ENCODE peak calls at places on chromosomes 16 and 17, in ten cellular contexts. One of them, this sample, is unnamed.

GRCh38 chr17:1490643-1491405 is 1.7 kb downstream of the MYO1C start:
- DNase-seq in naive thymus-derived CD8-positive, alpha-beta T cell: peak; percentile 76
- DNase-seq in NCI-H1436: peak; percentile 23
- DNase-seq in IMR-90: no peak
- DNase-seq in GM12864: no peak
- DNase-seq in left lobe of liver: peak; percentile 77
- DNase-seq in kidney glomerular epithelial cell: no peak
- DNase-seq in sigmoid colon: peak; percentile 83
- DNase-seq in cardiac muscle cell: peak; percentile 70
- DNase-seq in PC-9: peak; percentile 76
- DNase-seq in this sample: peak; percentile 56

GRCh38 chr16:167117-167462 is 1.3 kb downstream of the HBM start:
- DNase-seq in naive thymus-derived CD8-positive, alpha-beta T cell: no peak
- DNase-seq in NCI-H1436: no peak
- DNase-seq in IMR-90: no peak
- DNase-seq in GM12864: no peak
- DNase-seq in left lobe of liver: no peak
- DNase-seq in kidney glomerular epithelial cell: no peak
- DNase-seq in sigmoid colon: no peak
- DNase-seq in cardiac muscle cell: no peak
- DNase-seq in PC-9: no peak
- DNase-seq in this sample: no peak

GRCh38 chr17:78940708-78941107 is 15.5 kb upstream of the TIMP2 start:
- DNase-seq in naive thymus-derived CD8-positive, alpha-beta T cell: no peak
- DNase-seq in NCI-H1436: peak; percentile 29
- DNase-seq in IMR-90: peak; percentile 54
- DNase-seq in GM12864: no peak
- DNase-seq in left lobe of liver: no peak
- DNase-seq in kidney glomerular epithelial cell: peak; percentile 45
- DNase-seq in sigmoid colon: no peak
- DNase-seq in cardiac muscle cell: no peak
- DNase-seq in PC-9: no peak
- DNase-seq in this sample: no peak

GRCh38 chr17:1769826-1770477 is 8.1 kb downstream of the SERPINF1 start:
- DNase-seq in naive thymus-derived CD8-positive, alpha-beta T cell: no peak
- DNase-seq in NCI-H1436: no peak
- DNase-seq in IMR-90: no peak
- DNase-seq in GM12864: no peak
- DNase-seq in left lobe of liver: no peak
- DNase-seq in kidney glomerular epithelial cell: no peak
- DNase-seq in sigmoid colon: no peak
- DNase-seq in cardiac muscle cell: no peak
- DNase-seq in PC-9: peak; percentile 62
- DNase-seq in this sample: no peak

GRCh38 chr17:40093580-40094201 is 6.7 kb downstream of the NR1D1 start:
- DNase-seq in naive thymus-derived CD8-positive, alpha-beta T cell: no peak
- DNase-seq in NCI-H1436: no peak
- DNase-seq in IMR-90: no peak
- DNase-seq in GM12864: no peak
- DNase-seq in left lobe of liver: no peak
- DNase-seq in kidney glomerular epithelial cell: peak; percentile 32
- DNase-seq in sigmoid colon: peak; percentile 75
- DNase-seq in cardiac muscle cell: no peak
- DNase-seq in PC-9: no peak
- DNase-seq in this sample: no peak

GRCh38 chr17:51860934-51861561 is 297.5 kb downstream of the CA10 start:
- DNase-seq in naive thymus-derived CD8-positive, alpha-beta T cell: no peak
- DNase-seq in NCI-H1436: peak; percentile 40
- DNase-seq in IMR-90: no peak
- DNase-seq in GM12864: no peak
- DNase-seq in left lobe of liver: peak; percentile 52
- DNase-seq in kidney glomerular epithelial cell: peak; percentile 59
- DNase-seq in sigmoid colon: no peak
- DNase-seq in cardiac muscle cell: peak; percentile 76
- DNase-seq in PC-9: no peak
- DNase-seq in this sample: peak; percentile 75

GRCh38 chr17:42766124-42766523 is 5.1 kb downstream of the RAMP2 start:
- DNase-seq in naive thymus-derived CD8-positive, alpha-beta T cell: no peak
- DNase-seq in NCI-H1436: no peak
- DNase-seq in IMR-90: no peak
- DNase-seq in GM12864: no peak
- DNase-seq in left lobe of liver: no peak
- DNase-seq in kidney glomerular epithelial cell: no peak
- DNase-seq in sigmoid colon: no peak
- DNase-seq in cardiac muscle cell: no peak
- DNase-seq in PC-9: no peak
- DNase-seq in this sample: no peak

GRCh38 chr16:82995927-82996441 is 369.2 kb downstream of the CDH13 start:
- DNase-seq in naive thymus-derived CD8-positive, alpha-beta T cell: no peak
- DNase-seq in NCI-H1436: no peak
- DNase-seq in IMR-90: peak; percentile 88
- DNase-seq in GM12864: no peak
- DNase-seq in left lobe of liver: no peak
- DNase-seq in kidney glomerular epithelial cell: peak; percentile 50
- DNase-seq in sigmoid colon: no peak
- DNase-seq in cardiac muscle cell: no peak
- DNase-seq in PC-9: no peak
- DNase-seq in this sample: no peak

GRCh38 chr17:61149862-61150362 is 249.7 kb upstream of the TBX2 start:
- DNase-seq in naive thymus-derived CD8-positive, alpha-beta T cell: no peak
- DNase-seq in NCI-H1436: peak; percentile 67
- DNase-seq in IMR-90: no peak
- DNase-seq in GM12864: no peak
- DNase-seq in left lobe of liver: no peak
- DNase-seq in kidney glomerular epithelial cell: no peak
- DNase-seq in sigmoid colon: no peak
- DNase-seq in cardiac muscle cell: no peak
- DNase-seq in PC-9: no peak
- DNase-seq in this sample: no peak

GRCh38 chr16:47565454-47565853 is 104.3 kb downstream of the PHKB start:
- DNase-seq in naive thymus-derived CD8-positive, alpha-beta T cell: no peak
- DNase-seq in NCI-H1436: no peak
- DNase-seq in IMR-90: peak; percentile 66
- DNase-seq in GM12864: peak; percentile 24
- DNase-seq in left lobe of liver: peak; percentile 51
- DNase-seq in kidney glomerular epithelial cell: no peak
- DNase-seq in sigmoid colon: peak; percentile 82
- DNase-seq in cardiac muscle cell: no peak
- DNase-seq in PC-9: no peak
- DNase-seq in this sample: no peak

GRCh38 chr17:19317359-19318095 is 45.0 kb downstream of the B9D1 start:
- DNase-seq in naive thymus-derived CD8-positive, alpha-beta T cell: peak; percentile 24
- DNase-seq in NCI-H1436: no peak
- DNase-seq in IMR-90: peak; percentile 80
- DNase-seq in GM12864: peak; percentile 24
- DNase-seq in left lobe of liver: peak; percentile 94
- DNase-seq in kidney glomerular epithelial cell: peak; percentile 91
- DNase-seq in sigmoid colon: peak; percentile 90
- DNase-seq in cardiac muscle cell: peak; percentile 88
- DNase-seq in PC-9: peak; percentile 70
- DNase-seq in this sample: peak; percentile 52

GRCh38 chr17:48551601-48552452 is 6.9 kb upstream of the HOXB2 start:
- DNase-seq in naive thymus-derived CD8-positive, alpha-beta T cell: no peak
- DNase-seq in NCI-H1436: no peak
- DNase-seq in IMR-90: peak; percentile 32
- DNase-seq in GM12864: no peak
- DNase-seq in left lobe of liver: no peak
- DNase-seq in kidney glomerular epithelial cell: no peak
- DNase-seq in sigmoid colon: peak; percentile 73
- DNase-seq in cardiac muscle cell: no peak
- DNase-seq in PC-9: no peak
- DNase-seq in this sample: no peak

GRCh38 chr16:28073836-28074235 is 10.3 kb upstream of the GSG1L start:
- DNase-seq in naive thymus-derived CD8-positive, alpha-beta T cell: no peak
- DNase-seq in NCI-H1436: no peak
- DNase-seq in IMR-90: no peak
- DNase-seq in GM12864: no peak
- DNase-seq in left lobe of liver: no peak
- DNase-seq in kidney glomerular epithelial cell: no peak
- DNase-seq in sigmoid colon: no peak
- DNase-seq in cardiac muscle cell: no peak
- DNase-seq in PC-9: no peak
- DNase-seq in this sample: no peak

GRCh38 chr17:64354824-64355535 is 35.7 kb downstream of the PECAM1 start:
- DNase-seq in naive thymus-derived CD8-positive, alpha-beta T cell: no peak
- DNase-seq in NCI-H1436: no peak
- DNase-seq in IMR-90: peak; percentile 10
- DNase-seq in GM12864: no peak
- DNase-seq in left lobe of liver: no peak
- DNase-seq in kidney glomerular epithelial cell: no peak
- DNase-seq in sigmoid colon: no peak
- DNase-seq in cardiac muscle cell: no peak
- DNase-seq in PC-9: no peak
- DNase-seq in this sample: no peak

GRCh38 chr16:85480727-85481101 is 132.4 kb upstream of the GSE1 start:
- DNase-seq in naive thymus-derived CD8-positive, alpha-beta T cell: no peak
- DNase-seq in NCI-H1436: peak; percentile 80
- DNase-seq in IMR-90: no peak
- DNase-seq in GM12864: no peak
- DNase-seq in left lobe of liver: no peak
- DNase-seq in kidney glomerular epithelial cell: no peak
- DNase-seq in sigmoid colon: no peak
- DNase-seq in cardiac muscle cell: no peak
- DNase-seq in PC-9: no peak
- DNase-seq in this sample: no peak

GRCh38 chr16:13113786-13114185 is 212.4 kb downstream of the SHISA9 start:
- DNase-seq in naive thymus-derived CD8-positive, alpha-beta T cell: no peak
- DNase-seq in NCI-H1436: no peak
- DNase-seq in IMR-90: no peak
- DNase-seq in GM12864: no peak
- DNase-seq in left lobe of liver: no peak
- DNase-seq in kidney glomerular epithelial cell: peak; percentile 30
- DNase-seq in sigmoid colon: no peak
- DNase-seq in cardiac muscle cell: no peak
- DNase-seq in PC-9: no peak
- DNase-seq in this sample: no peak

GRCh38 chr17:64107517-64108235 is 22.3 kb downstream of the ERN1 start:
- DNase-seq in naive thymus-derived CD8-positive, alpha-beta T cell: no peak
- DNase-seq in NCI-H1436: no peak
- DNase-seq in IMR-90: no peak
- DNase-seq in GM12864: no peak
- DNase-seq in left lobe of liver: no peak
- DNase-seq in kidney glomerular epithelial cell: no peak
- DNase-seq in sigmoid colon: no peak
- DNase-seq in cardiac muscle cell: no peak
- DNase-seq in PC-9: no peak
- DNase-seq in this sample: no peak

GRCh38 chr17:12773153-12773552 is 16.1 kb upstream of the ARHGAP44 start:
- DNase-seq in naive thymus-derived CD8-positive, alpha-beta T cell: no peak
- DNase-seq in NCI-H1436: no peak
- DNase-seq in IMR-90: no peak
- DNase-seq in GM12864: peak; percentile 21
- DNase-seq in left lobe of liver: no peak
- DNase-seq in kidney glomerular epithelial cell: no peak
- DNase-seq in sigmoid colon: no peak
- DNase-seq in cardiac muscle cell: no peak
- DNase-seq in PC-9: no peak
- DNase-seq in this sample: no peak

GRCh38 chr16:68762996-68763756 is 26.1 kb downstream of the CDH1 start:
- DNase-seq in naive thymus-derived CD8-positive, alpha-beta T cell: no peak
- DNase-seq in NCI-H1436: no peak
- DNase-seq in IMR-90: no peak
- DNase-seq in GM12864: no peak
- DNase-seq in left lobe of liver: no peak
- DNase-seq in kidney glomerular epithelial cell: no peak
- DNase-seq in sigmoid colon: no peak
- DNase-seq in cardiac muscle cell: no peak
- DNase-seq in PC-9: no peak
- DNase-seq in this sample: no peak

GRCh38 chr16:69073181-69073669 is 32.2 kb upstream of the HAS3 start:
- DNase-seq in naive thymus-derived CD8-positive, alpha-beta T cell: no peak
- DNase-seq in NCI-H1436: no peak
- DNase-seq in IMR-90: peak; percentile 92
- DNase-seq in GM12864: no peak
- DNase-seq in left lobe of liver: no peak
- DNase-seq in kidney glomerular epithelial cell: peak; percentile 82
- DNase-seq in sigmoid colon: no peak
- DNase-seq in cardiac muscle cell: no peak
- DNase-seq in PC-9: peak; percentile 69
- DNase-seq in this sample: no peak

GRCh38 chr16:57305159-57305811 is 20.8 kb upstream of the PLLP start:
- DNase-seq in naive thymus-derived CD8-positive, alpha-beta T cell: no peak
- DNase-seq in NCI-H1436: no peak
- DNase-seq in IMR-90: no peak
- DNase-seq in GM12864: no peak
- DNase-seq in left lobe of liver: peak; percentile 75
- DNase-seq in kidney glomerular epithelial cell: no peak
- DNase-seq in sigmoid colon: peak; percentile 65
- DNase-seq in cardiac muscle cell: no peak
- DNase-seq in PC-9: no peak
- DNase-seq in this sample: no peak

GRCh38 chr16:50265260-50265659 is 1.1 kb upstream of the ADCY7 start:
- DNase-seq in naive thymus-derived CD8-positive, alpha-beta T cell: no peak
- DNase-seq in NCI-H1436: no peak
- DNase-seq in IMR-90: peak; percentile 12
- DNase-seq in GM12864: no peak
- DNase-seq in left lobe of liver: peak; percentile 48
- DNase-seq in kidney glomerular epithelial cell: peak; percentile 26
- DNase-seq in sigmoid colon: peak; percentile 64
- DNase-seq in cardiac muscle cell: no peak
- DNase-seq in PC-9: no peak
- DNase-seq in this sample: no peak

GRCh38 chr17:18151290-18151689 is 32.3 kb upstream of the ALKBH5 start:
- DNase-seq in naive thymus-derived CD8-positive, alpha-beta T cell: no peak
- DNase-seq in NCI-H1436: no peak
- DNase-seq in IMR-90: no peak
- DNase-seq in GM12864: no peak
- DNase-seq in left lobe of liver: no peak
- DNase-seq in kidney glomerular epithelial cell: no peak
- DNase-seq in sigmoid colon: no peak
- DNase-seq in cardiac muscle cell: no peak
- DNase-seq in PC-9: no peak
- DNase-seq in this sample: no peak

GRCh38 chr17:78432226-78432894 is 53.9 kb downstream of the PGS1 start:
- DNase-seq in naive thymus-derived CD8-positive, alpha-beta T cell: no peak
- DNase-seq in NCI-H1436: no peak
- DNase-seq in IMR-90: no peak
- DNase-seq in GM12864: no peak
- DNase-seq in left lobe of liver: peak; percentile 77
- DNase-seq in kidney glomerular epithelial cell: no peak
- DNase-seq in sigmoid colon: no peak
- DNase-seq in cardiac muscle cell: no peak
- DNase-seq in PC-9: no peak
- DNase-seq in this sample: no peak